ENCODE peak calls at places on chromosomes 1 and 21, in ten cellular contexts. B is stomach, I is GM12892, C is transverse colon, G is HL-60, K is SK-N-MC, S is GM12891, P is prostate gland, Y is suprapubic skin, W is K562. J is an unnamed sample.

GRCh38 chr1:241479294-241479693 is 40.3 kb downstream of the FH start:
- DNase-seq in G (no peak), S (no peak), K (no peak), W (no peak), I (no peak), Y (no peak), P (no peak), C (no peak), B (no peak), J (no peak)

GRCh38 chr1:15983275-15983674 is 7.4 kb upstream of the ZBTB17 start:
- DNase-seq in W (no peak), I (no peak), G (no peak), S (no peak), P (no peak), C (no peak), B (no peak), Y (no peak), K (no peak), J (no peak)

GRCh38 chr1:6762060-6762459 is 23.2 kb upstream of the CAMTA1 start:
- DNase-seq in K (no peak), C (no peak), P (peak), W (no peak), G (no peak), Y (no peak), S (no peak), I (no peak), B (no peak), J (no peak)

GRCh38 chr1:52032124-52032784 is 1.4 kb downstream of the KTI12 start:
- DNase-seq in G (peak), B (no peak), P (no peak), K (no peak), W (no peak), Y (no peak), S (no peak), C (no peak), I (peak), J (no peak)

GRCh38 chr1:235597867-235598553 is 51.6 kb downstream of the GNG4 start:
- DNase-seq in W (peak), S (no peak), K (no peak), I (no peak), B (no peak), C (no peak), G (peak), Y (no peak), P (no peak), J (no peak)

GRCh38 chr1:198205021-198205684 is 48.4 kb downstream of the NEK7 start:
- DNase-seq in I (no peak), C (no peak), P (no peak), K (no peak), S (no peak), G (no peak), W (no peak), B (no peak), Y (no peak), J (no peak)

GRCh38 chr1:235553063-235553675 is 48.9 kb upstream of the B3GALNT2 start:
- DNase-seq in I (no peak), S (no peak), C (no peak), W (no peak), K (no peak), Y (no peak), G (no peak), B (no peak), P (peak), J (no peak)

GRCh38 chr21:37763298-37763697 is 153.0 kb downstream of the KCNJ6 start:
- DNase-seq in S (no peak), P (no peak), B (no peak), G (no peak), I (no peak), Y (no peak), K (no peak), C (no peak), W (no peak), J (no peak)

GRCh38 chr1:40984531-40984930 is 5.0 kb downstream of the CTPS1 start:
- DNase-seq in I (no peak), S (no peak), P (no peak), W (no peak), B (no peak), Y (no peak), C (no peak), G (no peak), K (no peak), J (no peak)

GRCh38 chr1:215640429-215641148 is 73.5 kb downstream of the KCTD3 start:
- DNase-seq in W (no peak), C (no peak), G (no peak), P (no peak), I (no peak), S (no peak), K (no peak), Y (no peak), B (no peak), J (no peak)

GRCh38 chr1:19294638-19295037 is 6.1 kb upstream of the AKR7A3 start:
- DNase-seq in I (no peak), C (no peak), Y (no peak), B (no peak), P (no peak), G (no peak), K (no peak), S (no peak), W (no peak), J (no peak)

DNA sequence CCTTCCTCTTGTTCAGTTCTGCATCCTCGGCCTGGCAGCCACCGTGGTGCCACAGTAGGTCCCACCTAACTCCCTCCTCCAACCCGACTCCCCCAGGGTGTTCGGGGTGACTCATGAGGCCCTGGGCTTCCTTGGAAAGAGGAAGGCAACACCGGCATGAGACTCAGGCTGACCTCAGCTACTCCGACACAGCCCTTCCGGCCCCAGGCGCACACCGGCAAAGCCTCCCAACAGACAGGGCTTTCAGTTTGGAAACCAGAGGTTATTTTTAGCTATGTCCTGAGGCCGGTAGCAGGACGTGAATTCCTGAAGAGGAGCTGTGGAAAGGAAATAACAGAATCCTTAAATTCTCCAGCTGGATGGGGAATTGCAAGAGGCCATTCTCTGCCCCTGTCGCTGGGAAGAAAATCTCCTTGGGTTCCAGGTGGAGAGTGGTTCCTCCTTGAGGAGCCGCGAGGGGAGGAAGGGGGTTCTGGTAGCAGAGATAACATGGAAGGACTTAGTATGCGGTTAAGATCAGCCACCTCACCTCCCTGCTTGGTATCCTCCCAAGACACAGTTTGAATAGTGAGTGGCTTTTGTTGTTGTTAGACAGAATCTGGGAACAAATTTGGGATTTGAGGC is 24.4 kb downstream of the PLXNA2 start:
- DNase-seq in B (no peak), Y (no peak), C (no peak), W (peak), I (no peak), K (no peak), P (no peak), G (peak), S (no peak), J (peak)
- TF ChIP-seq POLR2AphosphoS5 in B (peak), Y (no peak), C (no peak), W (peak), I (no peak), K (no peak), P (peak), G (no peak), S (no peak), J (no peak)

DNA sequence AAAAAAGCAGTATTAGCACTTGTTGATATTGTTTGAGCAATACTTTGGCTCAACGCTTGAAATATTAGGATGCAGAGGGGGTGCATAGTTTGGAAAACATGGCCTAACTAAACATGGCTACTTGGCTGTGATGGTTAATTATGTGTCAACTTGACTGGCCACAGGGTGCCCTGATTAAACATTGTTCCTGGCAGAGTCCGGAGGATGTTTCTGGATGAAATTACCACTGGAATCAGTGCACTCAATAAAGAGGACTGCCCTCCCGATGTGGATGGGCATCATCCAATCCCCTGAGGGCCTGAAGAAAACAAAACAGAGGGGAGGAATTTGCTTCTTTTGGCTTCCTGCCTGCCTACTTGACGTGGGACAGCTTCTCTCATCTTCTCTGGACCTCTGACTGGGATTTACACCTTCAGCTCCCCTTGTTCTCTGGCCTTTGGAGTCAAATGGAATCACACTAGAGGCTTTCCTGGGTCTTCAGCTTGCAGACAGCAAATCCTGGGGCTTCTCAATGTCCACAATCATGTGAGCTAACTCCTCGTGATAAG is 79.1 kb upstream of the KCNE2 start:
- DNase-seq in C (no peak), K (no peak), B (no peak), S (no peak), P (no peak), W (no peak), Y (no peak), G (no peak), I (no peak), J (no peak)
- TF ChIP-seq POLR2AphosphoS5 in C (no peak), K (no peak), B (no peak), S (no peak), P (no peak), W (no peak), Y (no peak), G (no peak), I (no peak), J (no peak)

DNA sequence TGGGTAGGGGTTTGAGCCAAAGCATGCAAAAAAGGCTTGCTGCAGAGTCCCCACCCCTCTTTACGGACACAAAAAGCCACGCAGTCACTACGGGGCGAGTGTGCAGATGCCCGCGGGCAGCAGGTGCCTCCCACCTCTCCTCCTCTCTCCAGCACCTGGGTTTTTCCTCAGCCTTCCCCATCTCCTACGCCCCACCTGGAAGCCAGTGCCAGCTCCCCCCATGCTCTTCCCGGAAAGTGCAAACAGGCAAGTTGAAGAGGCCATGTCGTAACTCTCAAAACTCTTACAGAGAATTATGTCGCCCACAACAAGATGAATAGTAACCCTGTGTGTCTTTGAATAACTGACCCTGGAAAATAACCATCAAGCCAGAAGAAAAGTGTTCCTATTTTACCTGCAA is 82.5 kb downstream of the PDE9A start:
- DNase-seq in I (no peak), G (no peak), W (no peak), C (no peak), Y (no peak), B (no peak), K (no peak), P (no peak), S (no peak), J (no peak)
- TF ChIP-seq POLR2AphosphoS5 in I (no peak), G (no peak), W (no peak), C (no peak), Y (no peak), B (no peak), K (no peak), P (no peak), S (no peak), J (no peak)

GRCh38 chr1:201740086-201740541 is 88.8 kb upstream of the IPO9 start:
- DNase-seq in W (no peak), I (no peak), K (no peak), Y (no peak), B (no peak), S (no peak), G (no peak), P (no peak), C (no peak), J (no peak)
- TF ChIP-seq POLR2AphosphoS5 in W (no peak), I (no peak), K (no peak), Y (no peak), B (no peak), S (no peak), G (no peak), P (no peak), C (no peak), J (no peak)

GRCh38 chr1:108704501-108704900 is 8.2 kb upstream of the FNDC7 start:
- DNase-seq in G (no peak), Y (no peak), W (no peak), B (no peak), P (no peak), K (no peak), I (no peak), C (no peak), S (no peak), J (no peak)

GRCh38 chr1:108706643-108707042 is 6.1 kb upstream of the FNDC7 start:
- DNase-seq in S (no peak), G (no peak), Y (no peak), W (no peak), P (no peak), B (no peak), I (no peak), K (no peak), C (no peak), J (no peak)

GRCh38 chr1:108699375-108700332 is 7.5 kb downstream of the PRPF38B start:
- DNase-seq in W (no peak), S (no peak), K (no peak), P (no peak), B (no peak), Y (no peak), I (no peak), G (no peak), C (no peak), J (no peak)

GRCh38 chr1:108703939-108704338 is 8.8 kb upstream of the FNDC7 start:
- DNase-seq in K (no peak), G (no peak), W (no peak), Y (no peak), C (no peak), I (no peak), B (no peak), S (no peak), P (no peak), J (no peak)

GRCh38 chr1:108701176-108701849 is 9.2 kb downstream of the PRPF38B start:
- DNase-seq in K (no peak), S (no peak), Y (no peak), I (no peak), C (no peak), G (no peak), B (no peak), P (no peak), W (no peak), J (no peak)
- TF ChIP-seq POLR2AphosphoS5 in K (no peak), S (peak), Y (no peak), I (no peak), C (no peak), G (no peak), B (no peak), P (no peak), W (no peak), J (no peak)

GRCh38 chr1:156691665-156692408 is 13.5 kb downstream of the CRABP2 start:
- DNase-seq in Y (no peak), P (no peak), B (no peak), S (no peak), C (no peak), W (peak), K (no peak), I (no peak), G (peak), J (no peak)

GRCh38 chr1:156691216-156691615 is 14.0 kb upstream of the NES start:
- DNase-seq in K (no peak), G (no peak), C (no peak), W (no peak), I (no peak), Y (no peak), B (no peak), P (no peak), S (no peak), J (no peak)

GRCh38 chr1:156693858-156694562 is 11.4 kb downstream of the CRABP2 start:
- DNase-seq in W (peak), C (no peak), S (no peak), G (no peak), I (no peak), Y (no peak), K (no peak), B (peak), P (no peak), J (no peak)

GRCh38 chr1:156692958-156693857 is 12.2 kb downstream of the CRABP2 start:
- DNase-seq in C (peak), K (no peak), B (peak), G (peak), P (peak), Y (no peak), I (no peak), S (no peak), W (peak), J (no peak)

GRCh38 chr1:156692409-156692957 is 12.9 kb downstream of the CRABP2 start:
- DNase-seq in Y (no peak), K (no peak), G (no peak), C (no peak), I (no peak), W (peak), B (peak), P (no peak), S (no peak), J (no peak)
- TF ChIP-seq POLR2AphosphoS5 in Y (no peak), K (no peak), G (no peak), C (no peak), I (no peak), W (no peak), B (no peak), P (no peak), S (no peak), J (no peak)

GRCh38 chr21:25569711-25570110 is 37.6 kb downstream of the MRPL39 start:
- DNase-seq in P (no peak), I (no peak), S (no peak), K (no peak), C (no peak), B (no peak), W (no peak), G (no peak), Y (no peak), J (no peak)

GRCh38 chr21:25571726-25572121 is 35.6 kb downstream of the MRPL39 start:
- DNase-seq in P (no peak), I (no peak), S (no peak), G (no peak), K (no peak), W (no peak), C (no peak), B (no peak), Y (no peak), J (no peak)

GRCh38 chr21:25569084-25569483 is 38.2 kb downstream of the MRPL39 start:
- DNase-seq in I (no peak), B (no peak), S (no peak), G (no peak), P (no peak), W (no peak), K (no peak), C (no peak), Y (no peak), J (no peak)

GRCh38 chr21:25573409-25574206 is 33.7 kb downstream of the MRPL39 start:
- DNase-seq in I (no peak), Y (no peak), P (no peak), G (peak), B (no peak), K (peak), S (no peak), C (no peak), W (peak), J (no peak)

GRCh38 chr21:25572895-25573310 is 34.4 kb downstream of the MRPL39 start:
- DNase-seq in P (no peak), C (no peak), Y (no peak), W (no peak), G (no peak), B (no peak), S (no peak), I (no peak), K (no peak), J (no peak)
- TF ChIP-seq POLR2AphosphoS5 in P (no peak), C (no peak), Y (no peak), W (no peak), G (no peak), B (no peak), S (peak), I (peak), K (no peak), J (no peak)

GRCh38 chr1:150080784-150081183 is 13.2 kb downstream of the VPS45 start:
- DNase-seq in B (no peak), G (no peak), W (no peak), Y (no peak), C (no peak), K (no peak), I (no peak), S (no peak), P (no peak), J (no peak)
- TF ChIP-seq POLR2AphosphoS5 in B (no peak), G (no peak), W (no peak), Y (no peak), C (no peak), K (no peak), I (no peak), S (no peak), P (no peak), J (no peak)